ENCODE peak calls at places on chromosome 6, in ten cellular contexts. One of them, this sample, is unnamed.

GRCh38 chr6:118581489-118581959 is 33.4 kb downstream of the PLN start:
- DNase-seq in heart left ventricle: no peak
- DNase-seq in ovary: no peak
- DNase-seq in body of pancreas: no peak
- DNase-seq in A549: no peak
- DNase-seq in uterus: no peak
- DNase-seq in spleen: no peak
- DNase-seq in transverse colon: no peak
- DNase-seq in H1: no peak
- DNase-seq in HCT116: no peak
- DNase-seq in this sample: no peak

GRCh38 chr6:118968416-118968815 is 33.5 kb upstream of the MCM9 start:
- DNase-seq in heart left ventricle: no peak
- DNase-seq in ovary: no peak
- DNase-seq in body of pancreas: no peak
- DNase-seq in A549: peak
- DNase-seq in uterus: no peak
- DNase-seq in spleen: no peak
- DNase-seq in transverse colon: no peak
- DNase-seq in H1: no peak
- DNase-seq in HCT116: peak
- DNase-seq in this sample: no peak

GRCh38 chr6:139644821-139645220 is 270.4 kb upstream of the CITED2 start:
- DNase-seq in heart left ventricle: no peak
- DNase-seq in ovary: peak
- DNase-seq in body of pancreas: no peak
- DNase-seq in A549: no peak
- DNase-seq in uterus: peak
- DNase-seq in spleen: no peak
- DNase-seq in transverse colon: no peak
- DNase-seq in H1: no peak
- DNase-seq in HCT116: no peak
- DNase-seq in this sample: no peak

GRCh38 chr6:97240222-97240621 is 42.8 kb downstream of the MMS22L start:
- DNase-seq in heart left ventricle: no peak
- DNase-seq in ovary: no peak
- DNase-seq in body of pancreas: no peak
- DNase-seq in A549: peak
- DNase-seq in uterus: no peak
- DNase-seq in spleen: no peak
- DNase-seq in transverse colon: no peak
- DNase-seq in H1: no peak
- DNase-seq in HCT116: no peak
- DNase-seq in this sample: no peak

GRCh38 chr6:89596484-89596883 is 42.1 kb downstream of the LYRM2 start:
- DNase-seq in heart left ventricle: no peak
- DNase-seq in ovary: no peak
- DNase-seq in body of pancreas: no peak
- DNase-seq in A549: no peak
- DNase-seq in uterus: no peak
- DNase-seq in spleen: no peak
- DNase-seq in transverse colon: no peak
- DNase-seq in H1: no peak
- DNase-seq in HCT116: no peak
- DNase-seq in this sample: no peak

GRCh38 chr6:88472731-88473130 is 306.6 kb upstream of the CNR1 start:
- DNase-seq in heart left ventricle: no peak
- DNase-seq in ovary: no peak
- DNase-seq in body of pancreas: no peak
- DNase-seq in A549: no peak
- DNase-seq in uterus: no peak
- DNase-seq in spleen: no peak
- DNase-seq in transverse colon: no peak
- DNase-seq in H1: no peak
- DNase-seq in HCT116: no peak
- DNase-seq in this sample: no peak

GRCh38 chr6:97177905-97178304 is 105.1 kb downstream of the MMS22L start:
- DNase-seq in heart left ventricle: no peak
- DNase-seq in ovary: no peak
- DNase-seq in body of pancreas: no peak
- DNase-seq in A549: no peak
- DNase-seq in uterus: no peak
- DNase-seq in spleen: no peak
- DNase-seq in transverse colon: no peak
- DNase-seq in H1: no peak
- DNase-seq in HCT116: no peak
- DNase-seq in this sample: no peak

GRCh38 chr6:143510991-143511891 is at the start of gene FUCA2:
- DNase-seq in heart left ventricle: peak
- DNase-seq in ovary: peak
- DNase-seq in body of pancreas: peak
- DNase-seq in A549: peak
- DNase-seq in uterus: peak
- DNase-seq in spleen: peak
- DNase-seq in transverse colon: peak
- DNase-seq in H1: peak
- DNase-seq in HCT116: peak
- DNase-seq in this sample: peak

DNA sequence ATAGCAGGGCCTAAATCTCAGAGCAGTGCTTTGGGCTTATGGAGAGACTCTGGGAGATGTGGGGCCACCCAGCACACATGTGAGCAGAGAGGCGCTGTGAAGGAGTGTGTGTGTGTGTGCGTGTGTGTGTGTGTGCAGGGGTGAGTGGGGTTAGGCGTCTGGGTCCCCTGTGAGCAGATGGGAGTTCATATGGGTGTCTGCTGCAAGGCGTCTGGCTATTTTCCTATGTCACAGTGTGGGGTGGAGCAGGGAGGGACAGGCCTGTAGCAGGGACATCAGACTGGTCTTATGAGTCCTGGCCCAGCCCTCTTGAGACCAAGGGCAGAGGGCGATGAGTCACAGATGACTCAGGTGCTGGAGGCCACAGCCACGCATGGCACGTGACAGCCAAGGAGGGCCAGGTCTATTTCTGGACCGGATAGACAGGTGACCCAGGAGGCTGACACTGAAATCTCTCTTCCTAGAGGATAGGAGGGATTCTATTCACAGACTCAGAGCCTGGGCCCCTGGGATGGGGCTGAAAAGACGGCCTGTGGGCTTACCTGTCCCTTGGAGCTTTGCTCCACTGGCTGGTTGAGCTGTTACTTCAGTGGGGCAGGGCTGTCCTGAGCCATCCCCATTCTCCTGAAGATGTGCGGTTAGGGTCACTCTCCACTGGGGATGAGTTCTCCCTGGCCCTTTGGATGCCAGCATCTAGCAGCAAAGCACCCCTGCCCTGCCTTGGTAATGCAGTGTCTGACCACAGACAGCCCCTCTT is 28.9 kb downstream of the VEGFA start:
- DNase-seq in heart left ventricle: peak
- DNase-seq in ovary: no peak
- DNase-seq in body of pancreas: peak
- DNase-seq in A549: peak
- DNase-seq in uterus: no peak
- DNase-seq in spleen: peak
- DNase-seq in transverse colon: peak
- DNase-seq in H1: no peak
- DNase-seq in HCT116: peak
- DNase-seq in this sample: peak
- TF ChIP-seq POLR2A in heart left ventricle: no peak
- TF ChIP-seq POLR2A in ovary: no peak
- TF ChIP-seq POLR2A in body of pancreas: peak
- TF ChIP-seq POLR2A in A549: no peak
- TF ChIP-seq POLR2A in uterus: no peak
- TF ChIP-seq POLR2A in spleen: no peak
- TF ChIP-seq POLR2A in transverse colon: peak
- TF ChIP-seq POLR2A in H1: no peak
- TF ChIP-seq POLR2A in HCT116: no peak
- TF ChIP-seq POLR2A in this sample: no peak

GRCh38 chr6:109009761-109010612 is 84.7 kb downstream of the SESN1 start:
- DNase-seq in heart left ventricle: no peak
- DNase-seq in ovary: no peak
- DNase-seq in body of pancreas: no peak
- DNase-seq in A549: no peak
- DNase-seq in uterus: no peak
- DNase-seq in spleen: no peak
- DNase-seq in transverse colon: no peak
- DNase-seq in H1: no peak
- DNase-seq in HCT116: no peak
- DNase-seq in this sample: no peak

GRCh38 chr6:109008537-109008950 is 86.1 kb downstream of the SESN1 start:
- DNase-seq in heart left ventricle: no peak
- DNase-seq in ovary: no peak
- DNase-seq in body of pancreas: no peak
- DNase-seq in A549: no peak
- DNase-seq in uterus: no peak
- DNase-seq in spleen: no peak
- DNase-seq in transverse colon: no peak
- DNase-seq in H1: no peak
- DNase-seq in HCT116: no peak
- DNase-seq in this sample: no peak

GRCh38 chr6:109008061-109008460 is 86.6 kb downstream of the SESN1 start:
- DNase-seq in heart left ventricle: no peak
- DNase-seq in ovary: no peak
- DNase-seq in body of pancreas: no peak
- DNase-seq in A549: no peak
- DNase-seq in uterus: no peak
- DNase-seq in spleen: no peak
- DNase-seq in transverse colon: no peak
- DNase-seq in H1: no peak
- DNase-seq in HCT116: no peak
- DNase-seq in this sample: no peak

GRCh38 chr6:109010703-109011102 is 83.9 kb downstream of the SESN1 start:
- DNase-seq in heart left ventricle: no peak
- DNase-seq in ovary: no peak
- DNase-seq in body of pancreas: no peak
- DNase-seq in A549: no peak
- DNase-seq in uterus: no peak
- DNase-seq in spleen: no peak
- DNase-seq in transverse colon: no peak
- DNase-seq in H1: no peak
- DNase-seq in HCT116: no peak
- DNase-seq in this sample: no peak

DNA sequence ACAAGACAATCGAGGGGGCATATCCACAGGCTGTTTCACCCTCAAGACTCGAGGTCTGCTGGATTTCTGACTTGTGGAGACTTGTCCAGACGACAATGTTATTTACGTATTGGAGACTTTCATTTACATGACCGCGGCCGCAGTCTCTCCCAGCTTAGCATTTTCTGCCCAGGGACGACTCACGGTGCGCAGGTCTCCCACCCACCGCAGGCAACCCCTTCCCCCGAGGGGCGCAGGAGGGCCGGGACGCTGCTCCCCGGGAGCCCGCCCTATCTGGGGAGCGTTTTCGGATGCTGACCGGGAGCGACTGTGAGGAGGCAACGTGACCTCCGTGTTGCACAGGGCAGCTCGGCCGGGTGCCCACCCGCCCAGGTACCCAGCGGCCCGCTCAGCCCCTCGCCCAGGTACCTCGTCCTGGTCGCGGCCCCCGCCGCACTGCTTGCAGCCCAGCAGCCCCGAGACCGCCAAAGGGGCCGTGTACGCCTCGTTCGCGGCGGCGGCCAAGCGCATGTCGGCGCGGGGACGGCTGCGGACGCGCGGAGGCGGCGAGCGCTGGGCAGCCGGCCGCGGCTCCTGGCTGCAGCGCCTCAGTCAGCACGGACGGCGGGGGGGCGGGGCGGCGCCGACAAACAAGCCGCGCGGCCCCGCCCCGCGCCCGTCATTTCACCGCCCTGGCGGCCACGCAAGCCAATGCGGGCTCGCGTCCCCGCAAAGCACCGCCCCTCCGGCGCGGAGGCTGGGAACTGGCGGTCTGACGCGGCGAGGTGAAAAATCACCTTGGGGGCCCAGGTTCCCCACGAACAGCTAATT is 85.5 kb downstream of the SESN1 start:
- DNase-seq in heart left ventricle: peak
- DNase-seq in ovary: peak
- DNase-seq in body of pancreas: peak
- DNase-seq in A549: peak
- DNase-seq in uterus: peak
- DNase-seq in spleen: peak
- DNase-seq in transverse colon: peak
- DNase-seq in H1: peak
- DNase-seq in HCT116: peak
- DNase-seq in this sample: peak
- TF ChIP-seq POLR2A in heart left ventricle: peak
- TF ChIP-seq POLR2A in ovary: peak
- TF ChIP-seq POLR2A in body of pancreas: peak
- TF ChIP-seq POLR2A in A549: peak
- TF ChIP-seq POLR2A in uterus: peak
- TF ChIP-seq POLR2A in spleen: no peak
- TF ChIP-seq POLR2A in transverse colon: no peak
- TF ChIP-seq POLR2A in H1: no peak
- TF ChIP-seq POLR2A in HCT116: peak
- TF ChIP-seq POLR2A in this sample: no peak

GRCh38 chr6:7993952-7994351 is 70.2 kb downstream of the BLOC1S5 start:
- DNase-seq in heart left ventricle: no peak
- DNase-seq in ovary: no peak
- DNase-seq in body of pancreas: no peak
- DNase-seq in A549: no peak
- DNase-seq in uterus: no peak
- DNase-seq in spleen: no peak
- DNase-seq in transverse colon: no peak
- DNase-seq in H1: no peak
- DNase-seq in HCT116: no peak
- DNase-seq in this sample: no peak

GRCh38 chr6:7996538-7997225 is 67.5 kb downstream of the BLOC1S5 start:
- DNase-seq in heart left ventricle: no peak
- DNase-seq in ovary: no peak
- DNase-seq in body of pancreas: no peak
- DNase-seq in A549: no peak
- DNase-seq in uterus: no peak
- DNase-seq in spleen: no peak
- DNase-seq in transverse colon: no peak
- DNase-seq in H1: no peak
- DNase-seq in HCT116: no peak
- DNase-seq in this sample: no peak

GRCh38 chr6:7993399-7993798 is 70.8 kb downstream of the BLOC1S5 start:
- DNase-seq in heart left ventricle: no peak
- DNase-seq in ovary: no peak
- DNase-seq in body of pancreas: no peak
- DNase-seq in A549: no peak
- DNase-seq in uterus: no peak
- DNase-seq in spleen: no peak
- DNase-seq in transverse colon: no peak
- DNase-seq in H1: no peak
- DNase-seq in HCT116: no peak
- DNase-seq in this sample: no peak

GRCh38 chr6:7991536-7991935 is 72.7 kb downstream of the BLOC1S5 start:
- DNase-seq in heart left ventricle: no peak
- DNase-seq in ovary: no peak
- DNase-seq in body of pancreas: no peak
- DNase-seq in A549: no peak
- DNase-seq in uterus: no peak
- DNase-seq in spleen: no peak
- DNase-seq in transverse colon: no peak
- DNase-seq in H1: no peak
- DNase-seq in HCT116: no peak
- DNase-seq in this sample: no peak

GRCh38 chr6:7991992-7992815 is 72.0 kb downstream of the BLOC1S5 start:
- DNase-seq in heart left ventricle: peak
- DNase-seq in ovary: peak
- DNase-seq in body of pancreas: no peak
- DNase-seq in A549: peak
- DNase-seq in uterus: peak
- DNase-seq in spleen: no peak
- DNase-seq in transverse colon: no peak
- DNase-seq in H1: no peak
- DNase-seq in HCT116: peak
- DNase-seq in this sample: no peak
- TF ChIP-seq POLR2A in heart left ventricle: no peak
- TF ChIP-seq POLR2A in ovary: no peak
- TF ChIP-seq POLR2A in body of pancreas: no peak
- TF ChIP-seq POLR2A in A549: no peak
- TF ChIP-seq POLR2A in uterus: no peak
- TF ChIP-seq POLR2A in spleen: no peak
- TF ChIP-seq POLR2A in transverse colon: no peak
- TF ChIP-seq POLR2A in H1: no peak
- TF ChIP-seq POLR2A in HCT116: no peak
- TF ChIP-seq POLR2A in this sample: no peak

GRCh38 chr6:22141271-22141745 is 155.5 kb downstream of the PRL start:
- DNase-seq in heart left ventricle: no peak
- DNase-seq in ovary: no peak
- DNase-seq in body of pancreas: no peak
- DNase-seq in A549: peak
- DNase-seq in uterus: no peak
- DNase-seq in spleen: no peak
- DNase-seq in transverse colon: no peak
- DNase-seq in H1: no peak
- DNase-seq in HCT116: no peak
- DNase-seq in this sample: no peak
- TF ChIP-seq POLR2A in heart left ventricle: no peak
- TF ChIP-seq POLR2A in ovary: no peak
- TF ChIP-seq POLR2A in body of pancreas: no peak
- TF ChIP-seq POLR2A in A549: no peak
- TF ChIP-seq POLR2A in uterus: no peak
- TF ChIP-seq POLR2A in spleen: no peak
- TF ChIP-seq POLR2A in transverse colon: no peak
- TF ChIP-seq POLR2A in H1: no peak
- TF ChIP-seq POLR2A in HCT116: no peak
- TF ChIP-seq POLR2A in this sample: no peak

This sample was measured in esophagus squamous epithelium.